ENCODE peak calls at places on chromosomes 4 and X, in nine cellular contexts. One of them, this sample, is unnamed.

GRCh38 chr4:31645211-31645610 is 925.0 kb downstream of the PCDH7 start:
- DNase-seq in RWPE1: no peak
- DNase-seq in nephron progenitor cell: no peak
- DNase-seq in activated CD8-positive, alpha-beta memory T cell treated with anti-CD3 and anti-CD28 coated beads, Interleukin-2, amount 50 U/mL, for 4 hours: no peak
- DNase-seq in B cell: no peak
- DNase-seq in naive thymus-derived CD4-positive, alpha-beta T cell: no peak
- DNase-seq in iPS DF 19.7: no peak
- DNase-seq in uterus: no peak
- DNase-seq in non-pigmented ciliary epithelial cell: no peak
- DNase-seq in this sample: no peak

GRCh38 chr4:77854431-77855111 is 8.1 kb upstream of the MRPL1 start:
- DNase-seq in nephron progenitor cell: no peak
- DNase-seq in activated CD8-positive, alpha-beta memory T cell treated with anti-CD3 and anti-CD28 coated beads, Interleukin-2, amount 50 U/mL, for 4 hours: no peak
- DNase-seq in uterus: no peak
- DNase-seq in iPS DF 19.7: no peak
- DNase-seq in non-pigmented ciliary epithelial cell: no peak
- DNase-seq in naive thymus-derived CD4-positive, alpha-beta T cell: no peak
- DNase-seq in B cell: no peak
- DNase-seq in RWPE1: no peak
- DNase-seq in this sample: no peak

GRCh38 chr4:2733844-2734574 is 22.1 kb downstream of the TNIP2 start:
- DNase-seq in B cell: no peak
- DNase-seq in nephron progenitor cell: no peak
- DNase-seq in RWPE1: no peak
- DNase-seq in iPS DF 19.7: no peak
- DNase-seq in uterus: no peak
- DNase-seq in naive thymus-derived CD4-positive, alpha-beta T cell: no peak
- DNase-seq in non-pigmented ciliary epithelial cell: no peak
- DNase-seq in activated CD8-positive, alpha-beta memory T cell treated with anti-CD3 and anti-CD28 coated beads, Interleukin-2, amount 50 U/mL, for 4 hours: no peak
- DNase-seq in this sample: no peak

GRCh38 chr4:143178923-143179322 is 5.8 kb upstream of the USP38 start:
- DNase-seq in activated CD8-positive, alpha-beta memory T cell treated with anti-CD3 and anti-CD28 coated beads, Interleukin-2, amount 50 U/mL, for 4 hours: no peak
- DNase-seq in iPS DF 19.7: no peak
- DNase-seq in naive thymus-derived CD4-positive, alpha-beta T cell: no peak
- DNase-seq in uterus: no peak
- DNase-seq in RWPE1: no peak
- DNase-seq in B cell: no peak
- DNase-seq in non-pigmented ciliary epithelial cell: no peak
- DNase-seq in nephron progenitor cell: no peak
- DNase-seq in this sample: no peak

GRCh38 chr4:177785000-177785399 is 342.8 kb upstream of the AGA start:
- DNase-seq in RWPE1: no peak
- DNase-seq in B cell: no peak
- DNase-seq in non-pigmented ciliary epithelial cell: no peak
- DNase-seq in uterus: no peak
- DNase-seq in activated CD8-positive, alpha-beta memory T cell treated with anti-CD3 and anti-CD28 coated beads, Interleukin-2, amount 50 U/mL, for 4 hours: no peak
- DNase-seq in iPS DF 19.7: no peak
- DNase-seq in nephron progenitor cell: no peak
- DNase-seq in naive thymus-derived CD4-positive, alpha-beta T cell: no peak
- DNase-seq in this sample: no peak

GRCh38 chr4:55336138-55337034 is 9.7 kb upstream of the SRD5A3 start:
- DNase-seq in non-pigmented ciliary epithelial cell: no peak
- DNase-seq in naive thymus-derived CD4-positive, alpha-beta T cell: no peak
- DNase-seq in nephron progenitor cell: no peak
- DNase-seq in RWPE1: no peak
- DNase-seq in uterus: no peak
- DNase-seq in iPS DF 19.7: no peak
- DNase-seq in B cell: no peak
- DNase-seq in activated CD8-positive, alpha-beta memory T cell treated with anti-CD3 and anti-CD28 coated beads, Interleukin-2, amount 50 U/mL, for 4 hours: no peak
- DNase-seq in this sample: peak

GRCh38 chr4:76690906-76691275 is 207.1 kb downstream of the SOWAHB start:
- DNase-seq in non-pigmented ciliary epithelial cell: no peak
- DNase-seq in uterus: no peak
- DNase-seq in activated CD8-positive, alpha-beta memory T cell treated with anti-CD3 and anti-CD28 coated beads, Interleukin-2, amount 50 U/mL, for 4 hours: no peak
- DNase-seq in naive thymus-derived CD4-positive, alpha-beta T cell: no peak
- DNase-seq in RWPE1: no peak
- DNase-seq in nephron progenitor cell: no peak
- DNase-seq in B cell: no peak
- DNase-seq in iPS DF 19.7: no peak
- DNase-seq in this sample: no peak

GRCh38 chr4:101669832-101670188 is 120.7 kb upstream of the BANK1 start:
- DNase-seq in naive thymus-derived CD4-positive, alpha-beta T cell: no peak
- DNase-seq in B cell: no peak
- DNase-seq in uterus: no peak
- DNase-seq in nephron progenitor cell: no peak
- DNase-seq in RWPE1: no peak
- DNase-seq in non-pigmented ciliary epithelial cell: no peak
- DNase-seq in iPS DF 19.7: no peak
- DNase-seq in activated CD8-positive, alpha-beta memory T cell treated with anti-CD3 and anti-CD28 coated beads, Interleukin-2, amount 50 U/mL, for 4 hours: no peak
- DNase-seq in this sample: no peak

GRCh38 chr4:74934016-74934821 is 1.3 kb downstream of the PARM1 start:
- DNase-seq in uterus: peak
- DNase-seq in iPS DF 19.7: no peak
- DNase-seq in nephron progenitor cell: peak
- DNase-seq in B cell: peak
- DNase-seq in non-pigmented ciliary epithelial cell: no peak
- DNase-seq in RWPE1: no peak
- DNase-seq in naive thymus-derived CD4-positive, alpha-beta T cell: no peak
- DNase-seq in activated CD8-positive, alpha-beta memory T cell treated with anti-CD3 and anti-CD28 coated beads, Interleukin-2, amount 50 U/mL, for 4 hours: no peak
- DNase-seq in this sample: no peak

GRCh38 chrX:15269618-15270521 is at the start of gene ASB9:
- DNase-seq in non-pigmented ciliary epithelial cell: no peak
- DNase-seq in B cell: no peak
- DNase-seq in naive thymus-derived CD4-positive, alpha-beta T cell: no peak
- DNase-seq in uterus: peak
- DNase-seq in RWPE1: peak
- DNase-seq in nephron progenitor cell: peak
- DNase-seq in activated CD8-positive, alpha-beta memory T cell treated with anti-CD3 and anti-CD28 coated beads, Interleukin-2, amount 50 U/mL, for 4 hours: no peak
- DNase-seq in iPS DF 19.7: no peak
- DNase-seq in this sample: peak

GRCh38 chr4:79429113-79430034 is 21.3 kb upstream of the GK2 start:
- DNase-seq in non-pigmented ciliary epithelial cell: no peak
- DNase-seq in activated CD8-positive, alpha-beta memory T cell treated with anti-CD3 and anti-CD28 coated beads, Interleukin-2, amount 50 U/mL, for 4 hours: no peak
- DNase-seq in nephron progenitor cell: no peak
- DNase-seq in iPS DF 19.7: no peak
- DNase-seq in B cell: no peak
- DNase-seq in uterus: no peak
- DNase-seq in naive thymus-derived CD4-positive, alpha-beta T cell: no peak
- DNase-seq in RWPE1: no peak
- DNase-seq in this sample: no peak

GRCh38 chrX:17591741-17592110 is 145.6 kb upstream of the SCML1 start:
- DNase-seq in nephron progenitor cell: no peak
- DNase-seq in iPS DF 19.7: no peak
- DNase-seq in uterus: peak
- DNase-seq in B cell: no peak
- DNase-seq in non-pigmented ciliary epithelial cell: no peak
- DNase-seq in activated CD8-positive, alpha-beta memory T cell treated with anti-CD3 and anti-CD28 coated beads, Interleukin-2, amount 50 U/mL, for 4 hours: no peak
- DNase-seq in naive thymus-derived CD4-positive, alpha-beta T cell: no peak
- DNase-seq in RWPE1: peak
- DNase-seq in this sample: no peak